ENCODE peak calls at places on chromosomes 7 and 10, in nine cellular contexts. M, O, N, D, U, F, Q, Y and S are unnamed samples.

GRCh38 chr10:47207280-47207613 is 92.8 kb upstream of the GDF10 start:
- DNase-seq in M (no peak), O (no peak), N (no peak), D (no peak), U (peak), F (no peak), Q (no peak), Y (no peak), S (no peak)

GRCh38 chr7:111827863-111828504 is 265.7 kb upstream of the IMMP2L start:
- DNase-seq in M (no peak), O (peak), N (no peak), D (no peak), U (peak), F (peak), Q (no peak), Y (no peak), S (no peak)

GRCh38 chr7:28136420-28136819 is 44.2 kb downstream of the JAZF1 start:
- DNase-seq in M (no peak), O (no peak), N (no peak), D (no peak), U (no peak), F (no peak), Q (no peak), Y (no peak), S (no peak)

GRCh38 chr7:109939207-109939606 is 1151.7 kb upstream of the LRRN3 start:
- DNase-seq in M (no peak), O (no peak), N (no peak), D (no peak), U (no peak), F (no peak), Q (peak), Y (no peak), S (no peak)

GRCh38 chr7:83882551-83882950 is 233.6 kb upstream of the SEMA3E start:
- DNase-seq in M (no peak), O (no peak), N (no peak), D (no peak), U (no peak), F (no peak), Q (no peak), Y (no peak), S (no peak)

GRCh38 chr10:109887776-109888175 is 35.5 kb downstream of the XPNPEP1 start:
- DNase-seq in M (no peak), O (no peak), N (no peak), D (no peak), U (no peak), F (no peak), Q (peak), Y (no peak), S (no peak)

GRCh38 chr7:2201128-2201527 is 31.6 kb downstream of the MAD1L1 start:
- DNase-seq in M (no peak), O (no peak), N (no peak), D (no peak), U (no peak), F (no peak), Q (no peak), Y (no peak), S (no peak)

GRCh38 chr7:130822642-130823041 is 88.6 kb upstream of the KLF14 start:
- DNase-seq in M (no peak), O (no peak), N (no peak), D (no peak), U (no peak), F (no peak), Q (no peak), Y (no peak), S (no peak)

GRCh38 chr7:73633844-73634243 is 9.5 kb upstream of the MLXIPL start:
- DNase-seq in M (no peak), O (no peak), N (no peak), D (no peak), U (no peak), F (no peak), Q (no peak), Y (no peak), S (no peak)

GRCh38 chr7:30406664-30407425 is 71.7 kb downstream of the NOD1 start:
- DNase-seq in M (no peak), O (no peak), N (no peak), D (no peak), U (no peak), F (no peak), Q (no peak), Y (no peak), S (no peak)